ENCODE peak calls at places on chromosome 14, in four cellular contexts. One of them, this sample, is unnamed.

GRCh38 chr14:90111895-90112534 is 50.2 kb downstream of the KCNK13 start:
- DNase-seq in GM12865: no peak
- DNase-seq in hypothalamus: no peak
- DNase-seq in GM03348: peak; percentile 60
- DNase-seq in this sample: no peak

GRCh38 chr14:64671591-64671990 is 32.6 kb upstream of the PLEKHG3 start:
- DNase-seq in GM12865: peak; percentile 54
- DNase-seq in hypothalamus: no peak
- DNase-seq in GM03348: peak; percentile 79
- DNase-seq in this sample: no peak

GRCh38 chr14:75939200-75939599 is 42.6 kb downstream of the TGFB3 start:
- DNase-seq in GM12865: no peak
- DNase-seq in hypothalamus: no peak
- DNase-seq in GM03348: no peak
- DNase-seq in this sample: no peak

GRCh38 chr14:76647699-76648298 is 113.5 kb upstream of the VASH1 start:
- DNase-seq in GM12865: peak; percentile 70
- DNase-seq in hypothalamus: no peak
- DNase-seq in GM03348: peak; percentile 82
- DNase-seq in this sample: peak; percentile 46

GRCh38 chr14:55125403-55125802 is 3.6 kb upstream of the LGALS3 start:
- DNase-seq in GM12865: peak; percentile 28
- DNase-seq in hypothalamus: no peak
- DNase-seq in GM03348: no peak
- DNase-seq in this sample: no peak

GRCh38 chr14:104291123-104292000 is 153.0 kb downstream of the KIF26A start:
- DNase-seq in GM12865: no peak
- DNase-seq in hypothalamus: no peak
- DNase-seq in GM03348: no peak
- DNase-seq in this sample: no peak

GRCh38 chr14:55801121-55801520 is 221.1 kb downstream of the KTN1 start:
- DNase-seq in GM12865: no peak
- DNase-seq in hypothalamus: no peak
- DNase-seq in GM03348: no peak
- DNase-seq in this sample: no peak

GRCh38 chr14:22753586-22753985 is 12.9 kb upstream of the OXA1L start:
- DNase-seq in GM12865: peak; percentile 39
- DNase-seq in hypothalamus: no peak
- DNase-seq in GM03348: no peak
- DNase-seq in this sample: no peak

GRCh38 chr14:104239185-104239775 is 100.9 kb downstream of the KIF26A start:
- DNase-seq in GM12865: no peak
- DNase-seq in hypothalamus: no peak
- DNase-seq in GM03348: no peak
- DNase-seq in this sample: no peak